ENCODE peak calls at places on chromosomes 3 and 15, in ten cellular contexts. V is anterior cingulate cortex; N is activated CD8-positive, alpha-beta memory T cell treated with anti-CD3 and anti-CD28 coated beads, Interleukin-2, amount 50 U/mL, for 48 hours; Z is aorta; O is RWPE1; X is A549; F is foreskin fibroblast; W is AG04450; H is posterior vena cava; E is Ammon's horn. B is an unnamed sample.

GRCh38 chr3:109702252-109702651 is 364.9 kb upstream of the DPPA4 start:
- DNase-seq in V (no peak), N (no peak), Z (no peak), O (no peak), X (no peak), F (no peak), W (no peak), H (no peak), E (no peak), B (no peak)

GRCh38 chr3:177361042-177361938 is 164.0 kb upstream of the TBL1XR1 start:
- DNase-seq in V (no peak), N (no peak), Z (no peak), O (no peak), X (no peak), F (no peak), W (no peak), H (no peak), E (peak), B (no peak)

GRCh38 chr3:128524374-128525299 is 31.6 kb upstream of the GATA2 start:
- DNase-seq in V (no peak), N (no peak), Z (no peak), O (no peak), X (no peak), F (no peak), W (no peak), H (no peak), E (peak), B (no peak)

GRCh38 chr3:87161486-87161885 is 65.6 kb upstream of the CHMP2B start:
- DNase-seq in V (no peak), N (no peak), Z (no peak), O (no peak), X (peak), F (no peak), W (no peak), H (no peak), E (no peak), B (no peak)

GRCh38 chr3:184325715-184326114 is 11.3 kb downstream of the EIF4G1 start:
- DNase-seq in V (no peak), N (no peak), Z (no peak), O (no peak), X (no peak), F (no peak), W (no peak), H (no peak), E (no peak), B (no peak)

GRCh38 chr15:66080791-66081475 is 172.6 kb downstream of the MEGF11 start:
- DNase-seq in V (peak), N (no peak), Z (no peak), O (peak), X (peak), F (peak), W (peak), H (peak), E (peak), B (peak)

GRCh38 chr3:16090013-16090412 is 84.5 kb upstream of the GALNT15 start:
- DNase-seq in V (no peak), N (no peak), Z (no peak), O (peak), X (peak), F (peak), W (peak), H (no peak), E (no peak), B (no peak)

GRCh38 chr15:63601727-63602185 is 4.6 kb downstream of the FBXL22 start:
- DNase-seq in V (no peak), N (no peak), Z (no peak), O (no peak), X (no peak), F (no peak), W (no peak), H (no peak), E (no peak), B (no peak)

GRCh38 chr3:14595561-14595960 is 55.4 kb upstream of the GRIP2 start:
- DNase-seq in V (no peak), N (no peak), Z (no peak), O (no peak), X (no peak), F (no peak), W (no peak), H (peak), E (no peak), B (no peak)

GRCh38 chr3:141388823-141389617 is 20.7 kb downstream of the ZBTB38 start:
- DNase-seq in V (no peak), N (no peak), Z (no peak), O (no peak), X (no peak), F (peak), W (no peak), H (no peak), E (no peak), B (no peak)

GRCh38 chr3:171827385-171827784 is 15.8 kb upstream of the TMEM212 start:
- DNase-seq in V (no peak), N (no peak), Z (no peak), O (no peak), X (no peak), F (no peak), W (no peak), H (no peak), E (no peak), B (no peak)

GRCh38 chr3:94175677-94176076 is 112.8 kb downstream of the NSUN3 start:
- DNase-seq in V (no peak), N (no peak), Z (no peak), O (no peak), X (no peak), F (no peak), W (no peak), H (no peak), E (no peak), B (no peak)

GRCh38 chr3:187913617-187914033 is 168.4 kb upstream of the BCL6 start:
- DNase-seq in V (no peak), N (no peak), Z (no peak), O (peak), X (peak), F (peak), W (peak), H (no peak), E (no peak), B (no peak)

GRCh38 chr15:83053151-83053550 is 13.9 kb downstream of the BTBD1 start:
- DNase-seq in V (no peak), N (no peak), Z (no peak), O (no peak), X (peak), F (peak), W (no peak), H (no peak), E (no peak), B (no peak)

GRCh38 chr3:39144095-39144747 is 9.2 kb downstream of the CSRNP1 start:
- DNase-seq in V (no peak), N (peak), Z (no peak), O (no peak), X (no peak), F (no peak), W (no peak), H (no peak), E (no peak), B (no peak)

GRCh38 chr3:135911106-135911505 is 54.4 kb upstream of the PPP2R3A start:
- DNase-seq in V (no peak), N (no peak), Z (no peak), O (no peak), X (no peak), F (peak), W (no peak), H (no peak), E (no peak), B (no peak)

GRCh38 chr3:193729601-193730000 is 136.6 kb downstream of the OPA1 start:
- DNase-seq in V (no peak), N (no peak), Z (no peak), O (no peak), X (no peak), F (no peak), W (no peak), H (no peak), E (no peak), B (no peak)

GRCh38 chr3:20668411-20668810 is 482.4 kb upstream of the SGO1 start:
- DNase-seq in V (no peak), N (no peak), Z (no peak), O (no peak), X (peak), F (peak), W (no peak), H (no peak), E (peak), B (no peak)

GRCh38 chr15:60788514-60789091 is 309.7 kb upstream of the ICE2 start:
- DNase-seq in V (no peak), N (no peak), Z (no peak), O (no peak), X (no peak), F (no peak), W (no peak), H (no peak), E (no peak), B (no peak)

GRCh38 chr3:174439621-174440349 is 419.3 kb upstream of the NAALADL2 start:
- DNase-seq in V (no peak), N (no peak), Z (no peak), O (peak), X (peak), F (peak), W (peak), H (no peak), E (peak), B (no peak)

GRCh38 chr3:74713977-74714376 is 99.5 kb upstream of the CNTN3 start:
- DNase-seq in V (no peak), N (no peak), Z (no peak), O (no peak), X (no peak), F (no peak), W (no peak), H (no peak), E (no peak), B (no peak)

GRCh38 chr3:160842021-160843005 is 86.3 kb downstream of the PPM1L start:
- DNase-seq in V (no peak), N (no peak), Z (no peak), O (no peak), X (no peak), F (no peak), W (no peak), H (no peak), E (no peak), B (no peak)

GRCh38 chr15:64825081-64825430 is 391 bp downstream of the PIF1 start:
- DNase-seq in V (no peak), N (peak), Z (no peak), O (no peak), X (no peak), F (no peak), W (no peak), H (no peak), E (peak), B (no peak)

GRCh38 chr3:160921020-160921635 is 165.1 kb downstream of the PPM1L start:
- DNase-seq in V (no peak), N (no peak), Z (no peak), O (peak), X (peak), F (peak), W (no peak), H (no peak), E (peak), B (no peak)

GRCh38 chr3:69460034-69460433 is 74.1 kb upstream of the FRMD4B start:
- DNase-seq in V (no peak), N (no peak), Z (no peak), O (no peak), X (no peak), F (no peak), W (no peak), H (no peak), E (peak), B (no peak)

GRCh38 chr3:177615015-177615414 is 417.7 kb upstream of the TBL1XR1 start:
- DNase-seq in V (no peak), N (no peak), Z (peak), O (peak), X (peak), F (peak), W (peak), H (peak), E (peak), B (no peak)

GRCh38 chr3:120800625-120801024 is 58.1 kb downstream of the GTF2E1 start:
- DNase-seq in V (no peak), N (no peak), Z (no peak), O (no peak), X (no peak), F (no peak), W (no peak), H (no peak), E (no peak), B (no peak)